ENCODE peak calls at places on chromosome 1, in ten cellular contexts. S is sigmoid colon; N is neural crest cell; P is ovary; D is lower lobe of right lung; R is cardiac fibroblast; I is WTC11; V is CD4-positive, alpha-beta T cell; H is GM20000; M is adrenal gland. C is an unnamed sample.

GRCh38 chr1:155504207-155504606 is 58.4 kb downstream of the ASH1L start:
- DNase-seq in H (peak), P (no peak), V (no peak), R (peak), D (no peak), I (no peak), S (no peak), M (no peak), N (no peak), C (no peak)

GRCh38 chr1:178393370-178393769 is 103.4 kb downstream of the CLEC20A start:
- DNase-seq in M (no peak), H (no peak), N (no peak), D (no peak), I (no peak), V (no peak), S (no peak), R (no peak), P (no peak), C (no peak)

GRCh38 chr1:106620521-106620954 is 435.9 kb upstream of the PRMT6 start:
- DNase-seq in I (no peak), D (no peak), M (no peak), N (no peak), R (peak), S (peak), H (no peak), V (no peak), P (no peak), C (no peak)

GRCh38 chr1:80064524-80064923 is 1058.0 kb upstream of the ADGRL4 start:
- DNase-seq in I (no peak), N (no peak), V (no peak), D (no peak), M (no peak), H (no peak), S (no peak), R (peak), P (no peak), C (no peak)

GRCh38 chr1:57127976-57128375 is 162.2 kb upstream of the C8B start:
- DNase-seq in M (no peak), H (no peak), S (no peak), D (no peak), N (no peak), V (no peak), I (no peak), P (no peak), R (no peak), C (no peak)

GRCh38 chr1:156359973-156360372 is 9.0 kb upstream of the RHBG start:
- DNase-seq in D (no peak), S (no peak), I (peak), V (no peak), M (no peak), N (no peak), R (peak), P (no peak), H (peak), C (peak)

GRCh38 chr1:216606047-216606637 is 117.1 kb downstream of the ESRRG start:
- DNase-seq in V (no peak), R (no peak), H (no peak), D (no peak), M (no peak), P (no peak), N (no peak), S (no peak), I (no peak), C (peak)

GRCh38 chr1:99965646-99966375 is 4.0 kb upstream of the SLC35A3 start:
- DNase-seq in V (no peak), D (no peak), S (no peak), M (no peak), I (no peak), H (no peak), R (no peak), P (no peak), N (no peak), C (no peak)

GRCh38 chr1:44973645-44974044 is 12.8 kb downstream of the EIF2B3 start:
- DNase-seq in S (no peak), H (no peak), V (no peak), M (no peak), N (no peak), D (no peak), I (no peak), P (no peak), R (no peak), C (no peak)

GRCh38 chr1:44361478-44361877 is 6.4 kb upstream of the ERI3 start:
- DNase-seq in N (no peak), M (no peak), D (no peak), P (no peak), V (no peak), R (peak), H (no peak), S (no peak), I (no peak), C (no peak)

GRCh38 chr1:226943156-226943555 is 3.1 kb downstream of the COQ8A start:
- DNase-seq in P (no peak), I (no peak), V (no peak), R (no peak), M (peak), D (no peak), N (no peak), S (no peak), H (no peak), C (no peak)

DNA sequence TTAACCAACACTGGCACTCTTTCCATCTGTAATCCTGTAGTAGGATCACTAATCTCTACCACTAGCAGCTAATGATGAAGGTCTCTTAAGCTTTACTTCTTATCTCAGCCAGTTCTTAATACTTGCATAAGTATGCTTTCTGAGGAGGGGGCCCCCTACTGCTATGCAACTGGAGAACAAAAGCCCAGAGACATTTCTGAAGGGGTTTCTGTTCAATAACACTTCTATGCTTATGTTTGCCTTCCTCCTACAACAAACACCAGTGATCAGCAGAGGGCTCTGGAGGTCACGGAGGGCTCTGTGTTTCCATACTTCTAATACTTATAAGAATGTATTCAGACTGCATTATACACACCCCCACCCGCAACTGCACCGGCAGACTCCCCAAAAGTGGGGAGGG is 215.8 kb downstream of the BARHL2 start:
- DNase-seq in N (no peak), R (no peak), H (no peak), S (no peak), M (no peak), V (no peak), D (no peak), P (no peak), I (no peak), C (no peak)
- TF ChIP-seq CTCF in N (no peak), R (no peak), H (no peak), S (no peak), M (no peak), V (no peak), D (no peak), P (no peak), I (no peak), C (no peak)

GRCh38 chr1:61486783-61487505 is 238.0 kb downstream of the TM2D1 start:
- DNase-seq in D (no peak), S (no peak), I (no peak), H (no peak), V (no peak), P (no peak), R (no peak), M (no peak), N (no peak), C (no peak)

GRCh38 chr1:61496501-61496900 is 228.4 kb downstream of the TM2D1 start:
- DNase-seq in S (no peak), N (no peak), V (no peak), I (no peak), P (no peak), H (no peak), M (no peak), R (peak), D (no peak), C (no peak)

GRCh38 chr1:61491497-61491896 is 233.4 kb downstream of the TM2D1 start:
- DNase-seq in S (peak), P (peak), H (no peak), M (no peak), I (no peak), R (no peak), D (no peak), N (no peak), V (no peak), C (no peak)

DNA sequence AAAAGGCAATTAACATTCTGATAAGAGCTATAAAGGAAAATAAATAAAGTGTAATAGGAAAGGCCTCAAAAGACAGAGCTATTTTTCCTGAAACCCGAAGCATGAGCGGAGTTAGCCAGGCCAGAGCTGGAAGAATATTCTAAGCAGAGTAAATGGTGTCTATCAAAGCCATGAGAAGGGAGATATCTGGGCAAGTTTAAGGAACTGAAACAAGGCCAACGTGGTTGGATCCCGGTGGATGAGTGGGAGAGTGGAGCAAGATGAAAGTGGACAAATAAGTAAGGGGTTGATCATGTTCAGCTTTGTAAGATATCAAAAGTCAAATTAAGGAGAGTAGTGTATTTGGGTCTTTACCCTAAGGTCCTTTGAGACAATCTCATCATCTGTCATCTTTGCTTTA is 234.0 kb downstream of the TM2D1 start:
- DNase-seq in I (no peak), P (peak), H (no peak), N (no peak), R (no peak), D (no peak), M (no peak), S (no peak), V (no peak), C (no peak)
- TF ChIP-seq CTCF in I (no peak), P (no peak), H (no peak), N (no peak), R (no peak), D (no peak), M (no peak), S (no peak), V (no peak), C (no peak)

GRCh38 chr1:154199563-154199879 is 6.6 kb downstream of the CFAP141 start:
- DNase-seq in H (no peak), R (no peak), S (no peak), P (no peak), N (no peak), M (no peak), I (no peak), D (no peak), V (no peak), C (no peak)
- TF ChIP-seq CTCF in H (no peak), R (no peak), S (no peak), P (no peak), N (no peak), M (no peak), I (no peak), D (no peak), V (no peak), C (no peak)

GRCh38 chr1:15272782-15273127 is 25.7 kb downstream of the FHAD1 start:
- DNase-seq in R (no peak), V (no peak), I (no peak), D (no peak), P (no peak), S (no peak), N (no peak), H (no peak), M (no peak), C (no peak)
- TF ChIP-seq CTCF in R (no peak), V (peak), I (no peak), D (no peak), P (no peak), S (peak), N (no peak), H (no peak), M (no peak), C (no peak)